ENCODE peak calls at places on chromosomes 5 and 9, in four cellular contexts. X is ascending aorta, L is PC-3, N is psoas muscle. F is an unnamed sample.

GRCh38 chr9:87569008-87569908 is 71.6 kb downstream of the DAPK1 start:
- DNase-seq in L (no peak), X (no peak), N (no peak), F (no peak)

GRCh38 chr5:173633304-173633703 is 16.9 kb upstream of the BOD1 start:
- DNase-seq in L (no peak), X (no peak), N (no peak), F (no peak)

GRCh38 chr5:5436206-5436765 is 13.8 kb downstream of the ICE1 start:
- DNase-seq in N (no peak), L (no peak), X (no peak), F (no peak)

GRCh38 chr5:80435476-80435875 is 27.6 kb downstream of the ZFYVE16 start:
- DNase-seq in L (no peak), N (no peak), X (no peak), F (no peak)

GRCh38 chr5:79858097-79858723 is 132.9 kb downstream of the MTX3 start:
- DNase-seq in N (peak; percentile 71), X (no peak), L (peak; percentile 77), F (no peak)

GRCh38 chr5:32312194-32312681 is 501 bp downstream of the MTMR12 start:
- DNase-seq in N (peak; percentile 75), X (no peak), L (peak; percentile 56), F (no peak)

GRCh38 chr9:96615421-96615820 is 4.2 kb downstream of the CDC14B start:
- DNase-seq in X (no peak), N (no peak), L (no peak), F (no peak)

GRCh38 chr9:107375651-107376369 is 92.7 kb downstream of the RAD23B start:
- DNase-seq in N (no peak), X (no peak), L (no peak), F (no peak)

GRCh38 chr9:109705515-109705914 is 74.5 kb upstream of the PALM2AKAP2 start:
- DNase-seq in L (peak; percentile 66), N (no peak), X (no peak), F (no peak)

GRCh38 chr5:126865299-126865698 is 88.4 kb downstream of the LMNB1 start:
- DNase-seq in X (no peak), N (no peak), L (peak; percentile 70), F (peak; percentile 31)

GRCh38 chr5:14386882-14387575 is 194.6 kb upstream of the OTULINL start:
- DNase-seq in N (no peak), X (no peak), L (no peak), F (no peak)

GRCh38 chr5:14379739-14380497 is 201.7 kb upstream of the OTULINL start:
- DNase-seq in L (no peak), N (no peak), X (no peak), F (no peak)

GRCh38 chr5:14380712-14381111 is 200.9 kb upstream of the OTULINL start:
- DNase-seq in X (no peak), L (no peak), N (no peak), F (no peak)

GRCh38 chr5:14385022-14385421 is 196.6 kb upstream of the OTULINL start:
- DNase-seq in X (no peak), N (no peak), L (no peak), F (no peak)

GRCh38 chr5:14383923-14384322 is 197.7 kb upstream of the OTULINL start:
- DNase-seq in N (no peak), L (no peak), X (no peak), F (no peak)
- H3K4me1 ChIP-seq in N (no peaks in the 10 kb centered on the region), L (no peaks in the 10 kb centered on the region), X (no peaks in the 10 kb centered on the region), F (peaks cover 5% of the 10 kb centered on the region)

GRCh38 chr5:141838326-141839014 is 39.7 kb downstream of the PCDH1 start:
- DNase-seq in L (no peak), X (no peak), N (no peak), F (no peak)
- H3K4me1 ChIP-seq in L (peaks cover 13% of the 10 kb centered on the region), X (no peaks in the 10 kb centered on the region), N (peaks cover 19% of the 10 kb centered on the region), F (peaks cover 72% of the 10 kb centered on the region)

DNA sequence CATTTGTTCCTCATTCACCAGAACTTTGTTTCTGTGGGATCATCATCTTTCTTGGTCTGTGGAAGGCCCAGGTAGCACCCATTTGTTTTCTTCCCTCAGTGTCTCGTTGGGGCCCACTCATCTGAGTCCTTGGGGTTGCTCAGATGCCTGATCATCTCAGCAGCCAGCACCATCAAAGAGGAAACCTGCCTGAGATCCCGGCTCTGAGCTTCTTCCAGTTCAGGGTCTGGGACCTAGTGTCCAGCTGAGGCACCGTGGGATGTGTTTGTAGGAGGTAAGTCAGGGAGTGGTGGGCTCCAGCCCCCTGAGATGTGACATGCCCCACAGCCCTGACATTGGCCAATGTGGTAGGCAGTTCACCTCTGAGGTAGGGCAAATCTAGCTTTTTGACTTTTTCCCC is 9.4 kb upstream of the CD180 start:
- DNase-seq in X (no peak), L (no peak), N (no peak), F (no peak)
- H3K4me1 ChIP-seq in X (no peaks in the 10 kb centered on the region), L (peaks cover 39% of the 10 kb centered on the region), N (no peaks in the 10 kb centered on the region), F (peaks cover 7% of the 10 kb centered on the region)

DNA sequence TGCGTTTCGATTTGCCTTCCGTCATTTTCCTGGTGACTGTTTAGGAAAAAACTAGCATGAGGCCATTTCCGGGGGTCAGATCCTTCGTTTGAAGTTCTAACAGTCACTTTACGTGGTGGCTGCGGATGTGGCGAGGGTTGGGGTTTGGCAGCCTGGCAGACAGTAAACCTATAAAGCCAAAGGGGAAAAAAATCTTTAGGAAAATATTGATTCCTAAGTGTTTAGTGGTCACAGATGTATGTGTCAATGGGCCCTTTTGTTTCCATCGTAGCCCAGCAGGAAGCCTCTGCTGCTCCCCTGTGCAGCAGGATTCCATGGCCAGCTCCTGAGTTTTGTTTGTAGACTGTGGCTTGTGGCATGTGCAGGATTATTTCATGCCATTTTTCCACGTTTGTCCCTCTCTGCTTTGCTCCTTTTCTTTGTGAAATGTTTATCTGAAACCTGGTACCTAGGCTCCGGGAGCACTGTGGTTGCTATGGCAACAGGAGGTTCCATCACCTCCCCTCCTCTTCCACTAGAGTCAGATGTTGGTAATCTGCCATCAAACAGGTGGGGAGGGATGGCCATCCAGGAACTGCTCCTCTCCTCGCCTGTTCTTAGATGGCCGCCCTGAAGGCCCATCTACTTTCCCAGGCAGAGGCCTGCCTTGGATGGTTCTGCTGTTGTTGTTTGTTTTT is 202.3 kb downstream of the AOPEP start:
- DNase-seq in N (no peak), X (no peak), L (peak; percentile 51), F (no peak)
- H3K4me1 ChIP-seq in N (peaks cover under 1% of the 10 kb centered on the region), X (no peaks in the 10 kb centered on the region), L (peaks cover 12% of the 10 kb centered on the region), F (peaks cover 14% of the 10 kb centered on the region)

GRCh38 chr9:94929373-94929764 is 202.9 kb downstream of the AOPEP start:
- DNase-seq in X (no peak), N (peak; percentile 44), L (peak; percentile 65), F (no peak)

GRCh38 chr9:94927048-94927761 is 200.7 kb downstream of the AOPEP start:
- DNase-seq in X (no peak), N (no peak), L (no peak), F (no peak)

GRCh38 chr9:94926457-94926852 is 200.0 kb downstream of the AOPEP start:
- DNase-seq in N (no peak), X (no peak), L (no peak), F (no peak)

GRCh38 chr9:94928271-94928670 is 201.8 kb downstream of the AOPEP start:
- DNase-seq in L (no peak), X (no peak), N (no peak), F (no peak)

DNA sequence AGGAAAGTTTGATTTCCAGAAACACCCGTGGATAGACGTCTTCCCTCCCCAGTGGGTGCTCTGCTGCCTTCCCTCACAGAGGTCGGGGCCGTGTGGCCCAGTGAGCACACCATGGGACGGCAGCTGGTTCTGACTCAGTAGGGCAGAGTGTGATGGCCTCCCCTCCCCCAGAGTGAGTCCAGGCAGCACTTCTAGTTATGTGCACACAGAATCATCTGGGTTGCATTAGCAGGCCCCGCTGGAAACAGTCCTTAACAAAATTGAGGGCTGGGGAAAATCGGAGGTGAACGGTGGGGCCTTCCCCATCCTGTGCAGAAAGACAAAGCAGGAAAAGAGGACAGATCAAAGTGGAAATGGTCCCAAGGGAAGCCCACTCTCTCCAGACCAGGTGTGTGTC is 201.3 kb downstream of the AOPEP start:
- DNase-seq in L (no peak), N (no peak), X (no peak), F (no peak)
- H3K4me1 ChIP-seq in L (peaks cover 23% of the 10 kb centered on the region), N (peaks cover 11% of the 10 kb centered on the region), X (no peaks in the 10 kb centered on the region), F (peaks cover 22% of the 10 kb centered on the region)

DNA sequence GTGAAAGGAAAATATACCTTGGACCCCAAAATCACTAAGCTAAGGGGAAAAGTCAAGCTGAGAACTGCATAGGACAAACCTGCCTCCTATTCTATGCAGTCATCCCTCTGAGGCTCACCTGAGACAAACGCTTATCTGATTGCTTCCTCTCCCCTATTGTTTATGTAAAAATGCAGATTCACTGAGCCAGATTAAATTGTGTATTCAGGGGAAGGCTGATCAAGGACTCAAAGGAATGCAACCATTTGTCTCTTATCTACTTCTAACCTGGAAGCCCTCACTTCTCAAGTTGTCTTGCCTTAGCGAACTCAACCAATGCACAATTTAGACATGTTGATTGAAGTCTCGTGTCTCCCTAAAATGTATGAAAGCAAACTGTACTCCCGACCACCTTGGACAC is 13.3 kb downstream of the SPARC start:
- DNase-seq in X (no peak), N (no peak), L (no peak), F (no peak)
- H3K4me1 ChIP-seq in X (peaks cover 63% of the 10 kb centered on the region), N (peaks cover 74% of the 10 kb centered on the region), L (peaks cover 29% of the 10 kb centered on the region), F (peaks cover 89% of the 10 kb centered on the region)

GRCh38 chr9:112325127-112325526 is 8.3 kb downstream of the PTBP3 start:
- DNase-seq in L (no peak), N (no peak), X (no peak), F (no peak)

GRCh38 chr9:112326194-112326593 is 7.2 kb downstream of the PTBP3 start:
- DNase-seq in L (no peak), N (no peak), X (no peak), F (no peak)

GRCh38 chr9:112325600-112325999 is 7.8 kb downstream of the PTBP3 start:
- DNase-seq in N (no peak), L (no peak), X (no peak), F (no peak)

GRCh38 chr9:112328545-112328944 is 4.9 kb downstream of the PTBP3 start:
- DNase-seq in X (no peak), L (no peak), N (no peak), F (no peak)

GRCh38 chr9:112327718-112328450 is 5.5 kb downstream of the PTBP3 start:
- DNase-seq in X (no peak), L (no peak), N (no peak), F (no peak)
- H3K4me1 ChIP-seq in X (no peaks in the 10 kb centered on the region), L (peaks cover 13% of the 10 kb centered on the region), N (peaks cover 12% of the 10 kb centered on the region), F (peaks cover 6% of the 10 kb centered on the region)

DNA sequence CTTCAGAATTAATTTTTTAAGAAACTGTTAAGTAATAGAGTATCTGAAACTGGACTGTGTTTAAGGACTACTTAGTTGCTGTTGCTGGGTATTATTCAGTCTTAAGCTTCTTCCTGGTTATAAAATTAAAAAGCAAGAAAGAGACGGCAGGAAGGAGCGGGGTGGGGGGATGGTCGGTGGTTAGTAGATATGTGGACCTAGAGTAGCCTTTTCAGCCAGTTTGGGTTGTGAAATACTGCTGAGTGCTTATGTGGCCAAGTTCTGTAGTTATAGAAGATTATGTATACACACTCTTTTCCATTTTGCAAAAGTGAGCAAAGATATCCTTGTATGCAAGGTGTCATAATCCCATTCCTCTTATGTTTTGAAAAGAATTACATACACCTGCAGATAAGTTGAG is 28.5 kb downstream of the TRIO start:
- DNase-seq in L (no peak), N (no peak), X (no peak), F (no peak)
- H3K4me1 ChIP-seq in L (peaks cover 82% of the 10 kb centered on the region), N (peaks cover 64% of the 10 kb centered on the region), X (no peaks in the 10 kb centered on the region), F (peaks cover 80% of the 10 kb centered on the region)

DNA sequence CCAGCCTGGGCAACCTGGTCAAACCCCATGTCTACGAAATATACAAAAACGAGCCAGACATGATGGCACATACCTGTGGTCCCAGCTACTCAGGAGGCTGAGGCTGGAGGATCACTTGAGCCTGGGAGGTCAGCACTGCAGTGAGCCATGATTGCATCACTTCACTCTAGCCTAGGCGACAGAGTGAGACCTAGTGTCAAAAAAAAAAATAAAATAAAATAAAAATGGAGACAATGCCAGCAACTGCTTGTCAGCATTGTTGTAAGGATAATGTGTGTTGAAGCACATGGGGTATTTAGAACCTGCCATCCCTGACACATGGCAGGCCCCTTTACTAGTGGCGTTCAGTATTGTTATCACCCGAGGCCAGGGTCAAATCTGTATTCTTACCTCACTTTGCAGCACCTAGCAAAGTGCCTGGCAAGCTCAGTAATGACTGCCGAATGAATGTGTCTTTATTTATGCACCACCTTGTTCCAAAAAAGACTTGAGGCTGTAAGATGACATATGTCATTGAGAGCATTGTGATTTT is 32.4 kb upstream of the CRB2 start:
- DNase-seq in N (no peak), L (no peak), X (no peak), F (no peak)
- H3K4me1 ChIP-seq in N (peaks cover 23% of the 10 kb centered on the region), L (peaks cover 10% of the 10 kb centered on the region), X (no peaks in the 10 kb centered on the region), F (peaks cover 24% of the 10 kb centered on the region)